ENCODE peak calls at places on chromosomes 4 and X, in ten cellular contexts. E, M, F, B, N, T, J, U, D and A are unnamed samples.

GRCh38 chrX:133726211-133726630 is 259.2 kb downstream of the GPC3 start:
- DNase-seq in E (peak; percentile 65), M (no peak), F (peak; percentile 75), B (peak; percentile 0), N (no peak), T (peak; percentile 75), J (no peak), U (peak; percentile 12), D (no peak), A (no peak)

GRCh38 chrX:6383911-6384310 is 151.0 kb downstream of the VCX3A start:
- DNase-seq in E (no peak), M (no peak), F (no peak), B (no peak), N (no peak), T (no peak), J (no peak), U (no peak), D (no peak), A (no peak)

GRCh38 chr4:25029479-25030282 is 1.1 kb downstream of the LGI2 start:
- DNase-seq in E (no peak), M (no peak), F (no peak), B (no peak), N (no peak), T (no peak), J (no peak), U (no peak), D (no peak), A (no peak)

GRCh38 chr4:7323872-7324650 is 110.7 kb downstream of the PSAPL1 start:
- DNase-seq in E (no peak), M (no peak), F (no peak), B (no peak), N (peak; percentile 49), T (no peak), J (peak; percentile 24), U (no peak), D (peak; percentile 36), A (peak; percentile 35)

GRCh38 chr4:6761540-6762243 is 20.8 kb upstream of the KIAA0232 start:
- DNase-seq in E (no peak), M (no peak), F (no peak), B (no peak), N (peak; percentile 82), T (no peak), J (peak; percentile 26), U (no peak), D (no peak), A (no peak)

GRCh38 chr4:40924096-40924792 is 174.5 kb downstream of the NSUN7 start:
- DNase-seq in E (peak; percentile 67), M (peak; percentile 35), F (peak; percentile 69), B (no peak), N (peak; percentile 73), T (peak; percentile 57), J (peak; percentile 81), U (no peak), D (peak; percentile 75), A (peak; percentile 80)

GRCh38 chrX:9357500-9358139 is 107.2 kb upstream of the TBL1X start:
- DNase-seq in E (no peak), M (no peak), F (no peak), B (no peak), N (no peak), T (no peak), J (no peak), U (no peak), D (no peak), A (no peak)

GRCh38 chr4:119666653-119667091 is 38.1 kb upstream of the PDE5A start:
- DNase-seq in E (no peak), M (no peak), F (no peak), B (no peak), N (no peak), T (no peak), J (no peak), U (no peak), D (no peak), A (no peak)

GRCh38 chr4:71270901-71271300 is 67.9 kb upstream of the SLC4A4 start:
- DNase-seq in E (peak; percentile 47), M (no peak), F (peak; percentile 53), B (no peak), N (no peak), T (no peak), J (no peak), U (no peak), D (no peak), A (no peak)

GRCh38 chr4:108830509-108831244 is 67.8 kb upstream of the ETNPPL start:
- DNase-seq in E (peak; percentile 57), M (peak; percentile 81), F (peak; percentile 43), B (no peak), N (no peak), T (no peak), J (peak; percentile 79), U (no peak), D (no peak), A (peak; percentile 68)

GRCh38 chr4:13159041-13159620 is 325.0 kb downstream of the RAB28 start:
- DNase-seq in E (no peak), M (no peak), F (no peak), B (no peak), N (no peak), T (no peak), J (no peak), U (no peak), D (no peak), A (no peak)

GRCh38 chrX:65406532-65406931 is 128.1 kb downstream of the LAS1L start:
- DNase-seq in E (no peak), M (no peak), F (no peak), B (no peak), N (no peak), T (no peak), J (no peak), U (no peak), D (no peak), A (no peak)

GRCh38 chr4:6732441-6733357 is 16.7 kb downstream of the BLOC1S4 start:
- DNase-seq in E (peak; percentile 93), M (peak; percentile 62), F (peak; percentile 91), B (peak; percentile 79), N (peak; percentile 81), T (peak; percentile 85), J (peak; percentile 80), U (no peak), D (peak; percentile 93), A (peak; percentile 82)

GRCh38 chrX:5702890-5703289 is 525.8 kb downstream of the NLGN4X start:
- DNase-seq in E (no peak), M (no peak), F (no peak), B (no peak), N (no peak), T (no peak), J (no peak), U (no peak), D (no peak), A (no peak)

GRCh38 chr4:85084371-85085170 is 118.1 kb upstream of the WDFY3 start:
- DNase-seq in E (peak; percentile 88), M (peak; percentile 55), F (peak; percentile 89), B (peak; percentile 48), N (no peak), T (peak; percentile 61), J (no peak), U (peak; percentile 25), D (no peak), A (no peak)

GRCh38 chr4:14668296-14668695 is 334.0 kb upstream of the CPEB2 start:
- DNase-seq in E (no peak), M (no peak), F (no peak), B (no peak), N (no peak), T (no peak), J (no peak), U (no peak), D (no peak), A (no peak)

GRCh38 chr4:14669418-14669817 is 332.9 kb upstream of the CPEB2 start:
- DNase-seq in E (no peak), M (no peak), F (no peak), B (no peak), N (no peak), T (no peak), J (no peak), U (no peak), D (no peak), A (no peak)

GRCh38 chr4:14667624-14668295 is 334.5 kb upstream of the CPEB2 start:
- DNase-seq in E (no peak), M (no peak), F (peak; percentile 61), B (no peak), N (no peak), T (peak; percentile 48), J (no peak), U (no peak), D (no peak), A (no peak)
- TF ChIP-seq CTCF in E (no peak), M (no peak), F (no peak), B (no peak), N (no peak), T (no peak), J (no peak), U (no peak), D (no peak), A (no peak)

GRCh38 chr4:81885016-81885415 is 413.3 kb upstream of the RASGEF1B start:
- DNase-seq in E (no peak), M (no peak), F (no peak), B (no peak), N (no peak), T (no peak), J (no peak), U (no peak), D (no peak), A (no peak)
- TF ChIP-seq CTCF in E (no peak), M (no peak), F (no peak), B (no peak), N (no peak), T (no peak), J (no peak), U (no peak), D (no peak), A (no peak)

DNA sequence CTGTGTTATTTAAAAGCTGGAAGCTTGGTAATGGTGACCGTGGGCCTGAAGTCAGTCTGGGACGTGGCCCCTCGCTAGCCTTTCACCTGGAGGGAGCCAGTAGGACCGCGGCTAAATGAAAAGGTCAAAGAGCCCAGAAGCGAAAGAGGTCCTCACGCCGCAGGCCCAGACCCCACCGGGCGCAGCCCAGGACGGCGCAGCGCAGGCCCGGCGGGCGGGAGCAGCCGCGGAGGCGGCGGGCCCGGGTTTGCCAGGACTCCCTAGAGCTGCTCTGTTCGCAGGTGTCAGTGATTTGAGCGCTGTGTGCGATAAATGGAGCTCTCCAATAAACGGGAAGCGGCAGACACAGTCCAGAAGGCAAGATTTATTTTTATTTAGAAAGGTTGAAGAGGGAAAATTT is 56.2 kb upstream of the STIM2 start:
- DNase-seq in E (no peak), M (no peak), F (no peak), B (no peak), N (no peak), T (no peak), J (no peak), U (no peak), D (no peak), A (no peak)
- TF ChIP-seq CTCF in E (no peak), M (no peak), F (no peak), B (no peak), N (no peak), T (no peak), J (no peak), U (no peak), D (no peak), A (no peak)

DNA sequence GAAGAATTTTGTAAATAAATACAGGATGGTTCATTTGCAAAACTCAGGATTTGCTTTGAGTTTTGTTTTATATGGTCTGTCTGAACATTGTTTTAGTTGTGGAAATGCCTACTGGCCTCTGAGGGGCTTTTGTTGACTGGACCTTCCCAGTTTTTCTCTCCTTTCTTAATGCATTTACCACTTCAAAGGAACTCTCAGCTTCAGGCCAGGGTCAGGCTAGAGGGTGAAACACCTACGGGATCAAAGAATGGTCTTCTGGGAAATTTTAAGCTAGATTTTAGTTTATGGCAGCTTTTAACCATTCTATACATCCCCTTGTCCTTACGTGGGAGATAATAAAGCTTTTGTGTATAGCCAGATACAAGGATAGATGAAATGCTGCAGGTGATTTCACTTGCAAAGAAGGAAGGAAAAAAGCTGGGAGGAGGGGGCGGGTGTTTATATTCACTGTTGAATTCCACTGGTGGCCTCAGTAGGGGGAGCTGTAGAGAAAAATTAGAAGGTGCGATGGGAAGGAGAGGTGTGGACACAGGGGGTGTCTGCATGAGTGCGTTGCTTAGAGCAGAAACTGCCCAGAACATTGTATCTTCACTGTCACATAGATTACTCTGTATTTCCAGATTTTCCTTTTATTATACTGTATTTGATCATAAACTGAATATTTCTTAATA is 151.8 kb downstream of the TSPAN5 start:
- DNase-seq in E (no peak), M (no peak), F (no peak), B (no peak), N (no peak), T (no peak), J (no peak), U (no peak), D (no peak), A (no peak)
- TF ChIP-seq CTCF in E (peak; percentile 17), M (peak; percentile 40), F (peak; percentile 17), B (peak; percentile 10), N (peak; percentile 38), T (peak; percentile 54), J (no peak), U (no peak), D (peak; percentile 11), A (no peak)